ENCODE peak calls at places on chromosomes 12 and 14, in four cellular contexts. O is cardiac fibroblast, N is hepatocyte, Z is mucosa of descending colon. D is an unnamed sample.

GRCh38 chr12:55830601-55831406 is 1.4 kb upstream of the DNAJC14 start:
- DNase-seq in N (peak), O (peak), Z (peak), D (peak)

GRCh38 chr14:96745500-96746051 is 51.6 kb upstream of the VRK1 start:
- DNase-seq in Z (no peak), O (no peak), N (no peak), D (no peak)

GRCh38 chr14:98756749-98757148 is 515.2 kb downstream of the BCL11B start:
- DNase-seq in O (no peak), N (no peak), Z (no peak), D (no peak)

GRCh38 chr14:68673464-68673863 is 119.4 kb downstream of the ZFP36L1 start:
- DNase-seq in O (no peak), Z (no peak), N (no peak), D (no peak)

GRCh38 chr14:52124791-52125661 is 56.2 kb upstream of the NID2 start:
- DNase-seq in N (peak), O (peak), Z (no peak), D (peak)

GRCh38 chr12:127130506-127131100 is 1136.4 kb upstream of the TMEM132C start:
- DNase-seq in N (no peak), O (no peak), Z (no peak), D (no peak)

GRCh38 chr14:99211410-99211809 is 60.6 kb downstream of the BCL11B start:
- DNase-seq in Z (no peak), N (no peak), O (no peak), D (no peak)

GRCh38 chr12:52749827-52750226 is 27.3 kb downstream of the KRT76 start:
- DNase-seq in O (no peak), Z (no peak), N (no peak), D (no peak)

GRCh38 chr12:101925352-101925751 is 48.0 kb downstream of the DRAM1 start:
- DNase-seq in N (peak), O (peak), Z (no peak), D (peak)

GRCh38 chr12:127888948-127889347 is 378.0 kb upstream of the TMEM132C start:
- DNase-seq in Z (no peak), N (no peak), O (no peak), D (peak)

GRCh38 chr12:75548879-75549278 is 37.5 kb upstream of the KRR1 start:
- DNase-seq in O (no peak), N (no peak), Z (no peak), D (no peak)

GRCh38 chr12:64531665-64532334 is 78.5 kb upstream of the RASSF3 start:
- DNase-seq in O (no peak), Z (no peak), N (no peak), D (no peak)

GRCh38 chr14:70803321-70804110 is 5.8 kb downstream of the MAP3K9 start:
- DNase-seq in Z (no peak), N (no peak), O (no peak), D (no peak)

GRCh38 chr12:120688527-120689071 is 1.6 kb downstream of the MLEC start:
- DNase-seq in Z (no peak), N (peak), O (no peak), D (peak)

GRCh38 chr12:61362037-61362436 is 898.2 kb upstream of the USP15 start:
- DNase-seq in O (no peak), N (no peak), Z (no peak), D (no peak)

GRCh38 chr14:77124345-77125274 is 17.0 kb downstream of the ZDHHC22 start:
- DNase-seq in Z (peak), N (peak), O (peak), D (no peak)

GRCh38 chr14:36021030-36021422 is 155.5 kb downstream of the PTCSC3 start:
- DNase-seq in O (no peak), N (no peak), Z (no peak), D (no peak)

GRCh38 chr12:39813776-39814175 is 194.2 kb upstream of the ABCD2 start:
- DNase-seq in O (peak), N (no peak), Z (no peak), D (peak)

GRCh38 chr12:93376436-93377251 is 1.1 kb upstream of the NUDT4 start:
- DNase-seq in O (peak), Z (peak), N (peak), D (peak)

GRCh38 chr14:60736494-60736893 is 1.9 kb downstream of the MNAT1 start:
- DNase-seq in Z (no peak), N (peak), O (peak), D (peak)

GRCh38 chr12:85092814-85093370 is 56.7 kb downstream of the LRRIQ1 start:
- DNase-seq in O (no peak), N (no peak), Z (no peak), D (no peak)

GRCh38 chr14:22047105-22047504 is 373.5 kb upstream of the OR4E1 start:
- DNase-seq in N (peak), O (no peak), Z (no peak), D (no peak)

GRCh38 chr14:36052681-36053080 is 123.8 kb downstream of the PTCSC3 start:
- DNase-seq in N (no peak), Z (no peak), O (no peak), D (no peak)

GRCh38 chr14:57732886-57733285 is 133.0 kb downstream of the SLC35F4 start:
- DNase-seq in O (peak), Z (no peak), N (peak), D (peak)

GRCh38 chr12:65778268-65779090 is 45.8 kb upstream of the HMGA2 start:
- DNase-seq in O (peak), N (no peak), Z (no peak), D (peak)

GRCh38 chr12:51672334-51672733 is 81.3 kb downstream of the SCN8A start:
- DNase-seq in Z (no peak), O (no peak), N (no peak), D (no peak)

GRCh38 chr12:49487605-49488004 is 51.2 kb upstream of the KCNH3 start:
- DNase-seq in O (no peak), Z (no peak), N (no peak), D (no peak)

GRCh38 chr14:77026930-77027537 is 1.5 kb downstream of the IRF2BPL start:
- DNase-seq in Z (peak), N (peak), O (peak), D (peak)

DNA sequence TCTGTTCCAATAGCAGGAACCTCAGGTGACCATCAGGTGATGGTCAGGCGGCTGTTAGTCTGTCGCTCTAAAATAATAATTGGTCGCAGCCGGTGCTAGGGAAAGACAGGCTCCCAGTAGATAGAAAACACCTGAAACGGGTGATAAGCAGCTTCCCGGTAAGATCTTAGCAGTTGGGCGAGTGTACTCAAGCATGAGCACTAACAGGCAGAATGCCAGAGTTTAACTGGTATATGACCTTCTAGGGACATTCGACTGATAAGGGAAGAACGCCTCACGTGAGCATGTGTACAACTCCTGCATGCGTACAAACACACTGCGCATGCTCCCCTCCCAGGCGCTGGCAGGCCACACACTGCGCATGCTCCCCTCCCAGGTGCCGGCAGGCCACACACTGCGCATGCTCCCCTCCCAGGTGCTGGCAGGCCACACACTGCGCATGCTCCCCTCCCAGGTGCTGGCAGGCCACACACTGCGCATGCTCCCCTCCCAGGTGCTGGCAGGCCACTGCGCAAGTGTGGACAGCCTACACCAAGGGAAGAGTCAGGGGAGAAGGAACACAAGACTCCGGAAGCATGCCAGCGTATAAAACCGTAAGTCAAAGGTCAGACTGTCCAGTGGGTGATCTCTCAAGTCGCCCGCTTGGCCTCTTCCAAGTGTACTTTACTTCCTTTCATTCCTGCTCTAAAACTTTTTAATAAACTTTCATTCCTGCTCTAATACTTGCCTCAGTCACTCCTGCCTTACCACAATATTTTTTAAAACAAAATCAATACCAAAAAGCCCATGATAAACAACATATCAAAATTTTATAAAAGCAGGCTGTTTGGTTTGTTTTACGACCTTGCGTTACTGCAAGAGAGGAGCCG is 24.5 kb downstream of the GPRC5D start:
- DNase-seq in O (peak), Z (peak), N (no peak), D (peak)
- H3K4me3 ChIP-seq in O (peak), Z (no peak), N (no peak), D (peak)

GRCh38 chr12:24780969-24781368 is 167.9 kb downstream of the BCAT1 start:
- DNase-seq in Z (no peak), O (peak), N (no peak), D (peak)
- TF ChIP-seq CTCF in Z (no peak), O (no peak), N (peak), D (peak)

GRCh38 chr12:33437598-33437997 is 2.0 kb downstream of the SYT10 start:
- DNase-seq in Z (no peak), N (no peak), O (no peak), D (no peak)
- H3K4me3 ChIP-seq in Z (no peak), N (no peak), O (no peak), D (no peak)

GRCh38 chr14:90810808-90811207 is 5.4 kb downstream of the TTC7B start:
- DNase-seq in O (no peak), N (no peak), Z (no peak), D (no peak)
- TF ChIP-seq CTCF in O (no peak), N (no peak), Z (no peak), D (no peak)

DNA sequence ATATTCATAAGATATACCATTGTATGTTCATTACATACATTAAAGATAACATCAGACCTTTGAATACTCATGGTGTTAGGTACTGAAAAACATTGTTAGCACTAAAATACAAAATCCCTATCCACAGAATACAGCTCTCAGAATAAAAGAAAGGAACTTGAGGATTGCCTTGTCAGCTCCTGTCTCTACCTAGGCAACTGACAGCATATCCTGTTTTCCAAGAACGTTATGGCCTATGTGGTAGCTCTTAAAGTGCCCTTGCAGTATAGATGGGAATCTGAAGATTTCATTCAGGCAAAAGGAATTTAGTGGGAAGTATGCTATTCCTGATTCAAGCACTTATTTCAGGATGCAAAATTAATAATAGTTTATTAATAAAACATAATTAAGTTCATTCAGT is 1.8 kb upstream of the PPP1R12A start:
- DNase-seq in Z (no peak), N (no peak), O (no peak), D (no peak)
- H3K4me3 ChIP-seq in Z (no peak), N (no peak), O (no peak), D (peak)

GRCh38 chr14:81170829-81171195 is 49.9 kb downstream of the GTF2A1 start:
- DNase-seq in O (no peak), N (no peak), Z (no peak), D (no peak)
- TF ChIP-seq CTCF in O (no peak), N (no peak), Z (no peak), D (no peak)

GRCh38 chr14:67487937-67488893 is at the start of gene TMEM229B:
- DNase-seq in N (no peak), Z (peak), O (no peak), D (no peak)

GRCh38 chr14:67483599-67484270 is 4.8 kb downstream of the TMEM229B start:
- DNase-seq in Z (no peak), N (no peak), O (no peak), D (no peak)

GRCh38 chr14:67487332-67487731 is 1.2 kb downstream of the TMEM229B start:
- DNase-seq in N (no peak), Z (no peak), O (no peak), D (no peak)

GRCh38 chr14:67485501-67486095 is 2.9 kb downstream of the TMEM229B start:
- DNase-seq in Z (no peak), O (peak), N (peak), D (peak)

GRCh38 chr14:67486890-67487289 is 1.6 kb downstream of the TMEM229B start:
- DNase-seq in N (no peak), O (no peak), Z (no peak), D (no peak)
- H3K4me3 ChIP-seq in N (no peak), O (no peak), Z (no peak), D (no peak)